ENCODE peak calls at places on chromosomes 12 and 14, in four cellular contexts. One of them, this sample, is unnamed.

GRCh38 chr12:6376079-6376941 is 947 bp upstream of the SCNN1A start:
- DNase-seq in choroid plexus epithelial cell: peak; percentile 73
- DNase-seq in fibroblast of mammary gland: peak; percentile 79
- DNase-seq in upper lobe of right lung: peak; percentile 93
- DNase-seq in this sample: no peak

GRCh38 chr12:1777798-1778197 is 42.6 kb upstream of the LRTM2 start:
- DNase-seq in choroid plexus epithelial cell: peak; percentile 82
- DNase-seq in upper lobe of right lung: no peak
- DNase-seq in fibroblast of mammary gland: peak; percentile 86
- DNase-seq in this sample: no peak

GRCh38 chr12:7832059-7832696 is 40.5 kb downstream of the SLC2A14 start:
- DNase-seq in fibroblast of mammary gland: peak; percentile 72
- DNase-seq in upper lobe of right lung: no peak
- DNase-seq in choroid plexus epithelial cell: peak; percentile 83
- DNase-seq in this sample: no peak

GRCh38 chr14:52950898-52951729 is at the start of gene FERMT2:
- DNase-seq in choroid plexus epithelial cell: peak; percentile 88
- DNase-seq in fibroblast of mammary gland: peak; percentile 77
- DNase-seq in upper lobe of right lung: peak; percentile 94
- DNase-seq in this sample: peak; percentile 96

GRCh38 chr14:73633517-73634332 is 11.1 kb upstream of the DNAL1 start:
- DNase-seq in fibroblast of mammary gland: peak; percentile 76
- DNase-seq in choroid plexus epithelial cell: peak; percentile 85
- DNase-seq in upper lobe of right lung: peak; percentile 84
- DNase-seq in this sample: no peak

GRCh38 chr12:67475725-67476124 is 172.8 kb upstream of the DYRK2 start:
- DNase-seq in fibroblast of mammary gland: no peak
- DNase-seq in choroid plexus epithelial cell: no peak
- DNase-seq in upper lobe of right lung: no peak
- DNase-seq in this sample: no peak

GRCh38 chr14:68451676-68452387 is 341.0 kb downstream of the ZFP36L1 start:
- DNase-seq in upper lobe of right lung: no peak
- DNase-seq in choroid plexus epithelial cell: peak; percentile 53
- DNase-seq in fibroblast of mammary gland: peak; percentile 90
- DNase-seq in this sample: no peak

GRCh38 chr12:67676624-67677023 is 28.1 kb downstream of the DYRK2 start:
- DNase-seq in upper lobe of right lung: no peak
- DNase-seq in fibroblast of mammary gland: peak; percentile 45
- DNase-seq in choroid plexus epithelial cell: no peak
- DNase-seq in this sample: no peak

GRCh38 chr14:23640524-23641141 is 4.5 kb downstream of the DHRS2 start:
- DNase-seq in upper lobe of right lung: no peak
- DNase-seq in fibroblast of mammary gland: peak; percentile 88
- DNase-seq in choroid plexus epithelial cell: peak; percentile 93
- DNase-seq in this sample: no peak

GRCh38 chr12:103830730-103831320 is 10.2 kb downstream of the NT5DC3 start:
- DNase-seq in upper lobe of right lung: no peak
- DNase-seq in fibroblast of mammary gland: no peak
- DNase-seq in choroid plexus epithelial cell: no peak
- DNase-seq in this sample: no peak

GRCh38 chr12:14272954-14273910 is 92.2 kb upstream of the ATF7IP start:
- DNase-seq in upper lobe of right lung: no peak
- DNase-seq in fibroblast of mammary gland: no peak
- DNase-seq in choroid plexus epithelial cell: peak; percentile 63
- DNase-seq in this sample: no peak

GRCh38 chr14:61034416-61035100 is 53.5 kb downstream of the SLC38A6 start:
- DNase-seq in choroid plexus epithelial cell: peak; percentile 4
- DNase-seq in fibroblast of mammary gland: no peak
- DNase-seq in upper lobe of right lung: no peak
- DNase-seq in this sample: no peak

GRCh38 chr12:46499226-46499625 is 126.7 kb upstream of the SLC38A2 start:
- DNase-seq in choroid plexus epithelial cell: no peak
- DNase-seq in upper lobe of right lung: no peak
- DNase-seq in fibroblast of mammary gland: no peak
- DNase-seq in this sample: no peak

GRCh38 chr12:110071504-110071903 is 23.2 kb upstream of the C12orf76 start:
- DNase-seq in fibroblast of mammary gland: no peak
- DNase-seq in choroid plexus epithelial cell: no peak
- DNase-seq in upper lobe of right lung: no peak
- DNase-seq in this sample: no peak

GRCh38 chr12:40063424-40063823 is 42.5 kb downstream of the SLC2A13 start:
- DNase-seq in choroid plexus epithelial cell: no peak
- DNase-seq in fibroblast of mammary gland: peak; percentile 14
- DNase-seq in upper lobe of right lung: no peak
- DNase-seq in this sample: no peak

GRCh38 chr14:39307815-39308214 is 74.1 kb downstream of the MIA2 start:
- DNase-seq in upper lobe of right lung: no peak
- DNase-seq in fibroblast of mammary gland: no peak
- DNase-seq in choroid plexus epithelial cell: no peak
- DNase-seq in this sample: no peak

GRCh38 chr12:67909681-67910080 is 79.6 kb upstream of the IFNG-AS1 start:
- DNase-seq in fibroblast of mammary gland: no peak
- DNase-seq in choroid plexus epithelial cell: no peak
- DNase-seq in upper lobe of right lung: no peak
- DNase-seq in this sample: no peak

GRCh38 chr12:53985358-53985899 is 483 bp downstream of the HOXC10 start:
- DNase-seq in fibroblast of mammary gland: no peak
- DNase-seq in upper lobe of right lung: peak; percentile 51
- DNase-seq in choroid plexus epithelial cell: no peak
- DNase-seq in this sample: no peak

GRCh38 chr12:86565038-86565437 is 308.8 kb upstream of the MGAT4C start:
- DNase-seq in upper lobe of right lung: no peak
- DNase-seq in fibroblast of mammary gland: no peak
- DNase-seq in choroid plexus epithelial cell: no peak
- DNase-seq in this sample: no peak

GRCh38 chr12:105852958-105853357 is 285.8 kb downstream of the NUAK1 start:
- DNase-seq in fibroblast of mammary gland: no peak
- DNase-seq in upper lobe of right lung: no peak
- DNase-seq in choroid plexus epithelial cell: no peak
- DNase-seq in this sample: no peak

GRCh38 chr12:52259850-52260249 is 14.6 kb upstream of the KRT86 start:
- DNase-seq in upper lobe of right lung: peak; percentile 25
- DNase-seq in choroid plexus epithelial cell: no peak
- DNase-seq in fibroblast of mammary gland: no peak
- DNase-seq in this sample: no peak

GRCh38 chr12:57619434-57620244 is 8.4 kb downstream of the ARHGEF25 start:
- DNase-seq in fibroblast of mammary gland: no peak
- DNase-seq in choroid plexus epithelial cell: no peak
- DNase-seq in upper lobe of right lung: peak; percentile 77
- DNase-seq in this sample: no peak

GRCh38 chr12:52307836-52308806 is 13.1 kb downstream of the KRT83 start:
- DNase-seq in upper lobe of right lung: peak; percentile 86
- DNase-seq in choroid plexus epithelial cell: peak; percentile 20
- DNase-seq in fibroblast of mammary gland: no peak
- DNase-seq in this sample: no peak

GRCh38 chr14:50545618-50546017 is 13.2 kb upstream of the MAP4K5 start:
- DNase-seq in upper lobe of right lung: no peak
- DNase-seq in choroid plexus epithelial cell: peak; percentile 11
- DNase-seq in fibroblast of mammary gland: no peak
- DNase-seq in this sample: no peak

GRCh38 chr12:32589165-32589891 is 89.8 kb upstream of the DNM1L start:
- DNase-seq in upper lobe of right lung: no peak
- DNase-seq in choroid plexus epithelial cell: no peak
- DNase-seq in fibroblast of mammary gland: no peak
- DNase-seq in this sample: no peak

GRCh38 chr14:66015046-66015780 is 471.0 kb upstream of the CCDC196 start:
- DNase-seq in choroid plexus epithelial cell: no peak
- DNase-seq in fibroblast of mammary gland: no peak
- DNase-seq in upper lobe of right lung: no peak
- DNase-seq in this sample: no peak

GRCh38 chr14:95484296-95484695 is 32.2 kb downstream of the SYNE3 start:
- DNase-seq in fibroblast of mammary gland: no peak
- DNase-seq in choroid plexus epithelial cell: no peak
- DNase-seq in upper lobe of right lung: no peak
- DNase-seq in this sample: no peak
- TF ChIP-seq CTCF in fibroblast of mammary gland: no peak
- TF ChIP-seq CTCF in choroid plexus epithelial cell: no peak
- TF ChIP-seq CTCF in upper lobe of right lung: no peak
- TF ChIP-seq CTCF in this sample: no peak

GRCh38 chr12:25208554-25208953 is 13.5 kb downstream of the ETFRF1 start:
- DNase-seq in fibroblast of mammary gland: no peak
- DNase-seq in choroid plexus epithelial cell: no peak
- DNase-seq in upper lobe of right lung: no peak
- DNase-seq in this sample: no peak

GRCh38 chr12:25207883-25208282 is 12.8 kb downstream of the ETFRF1 start:
- DNase-seq in fibroblast of mammary gland: no peak
- DNase-seq in choroid plexus epithelial cell: no peak
- DNase-seq in upper lobe of right lung: no peak
- DNase-seq in this sample: no peak

GRCh38 chr12:25213338-25213737 is 18.3 kb downstream of the ETFRF1 start:
- DNase-seq in fibroblast of mammary gland: no peak
- DNase-seq in choroid plexus epithelial cell: no peak
- DNase-seq in upper lobe of right lung: no peak
- DNase-seq in this sample: no peak
- TF ChIP-seq CTCF in fibroblast of mammary gland: no peak
- TF ChIP-seq CTCF in choroid plexus epithelial cell: no peak
- TF ChIP-seq CTCF in upper lobe of right lung: no peak
- TF ChIP-seq CTCF in this sample: no peak

DNA sequence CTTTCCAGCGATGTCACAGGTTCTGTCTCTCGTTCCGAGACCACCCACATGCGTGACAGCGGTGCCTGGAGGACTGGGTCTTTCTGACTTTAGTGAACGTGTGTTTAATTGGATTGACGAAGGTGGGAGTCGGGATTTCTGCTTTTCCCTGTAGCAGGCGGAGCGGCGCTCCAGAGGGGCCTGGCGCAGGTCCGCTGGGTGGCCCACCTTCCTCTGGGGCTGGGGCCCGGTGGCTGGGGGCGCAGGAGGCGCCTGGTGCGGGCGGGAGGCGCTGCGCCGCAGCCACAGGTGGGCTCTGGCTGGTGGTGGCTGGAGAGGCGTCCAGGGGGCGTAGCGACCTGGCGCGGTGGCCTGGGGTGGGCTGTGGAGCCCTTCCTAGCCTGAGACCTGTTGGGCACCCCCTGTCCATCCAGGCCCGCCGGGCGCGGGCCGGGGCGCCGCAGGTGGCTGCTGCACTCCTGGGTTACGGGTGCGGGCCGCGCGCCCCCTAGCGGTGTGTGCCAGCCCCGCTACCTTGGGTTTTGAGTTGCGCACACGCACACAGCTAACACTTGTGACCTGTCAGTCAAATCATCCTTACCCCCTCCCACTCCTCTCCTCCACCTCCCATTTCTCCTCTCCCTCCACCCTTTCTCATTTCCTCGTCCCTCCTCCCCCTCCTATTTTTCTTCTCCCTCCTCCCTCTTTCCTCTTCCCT is 2.0 kb downstream of the MEG3 start:
- DNase-seq in upper lobe of right lung: no peak
- DNase-seq in fibroblast of mammary gland: peak; percentile 74
- DNase-seq in choroid plexus epithelial cell: peak; percentile 94
- DNase-seq in this sample: no peak
- TF ChIP-seq CTCF in upper lobe of right lung: peak; percentile 36
- TF ChIP-seq CTCF in fibroblast of mammary gland: peak; percentile 46
- TF ChIP-seq CTCF in choroid plexus epithelial cell: peak; percentile 68
- TF ChIP-seq CTCF in this sample: peak; percentile 18

DNA sequence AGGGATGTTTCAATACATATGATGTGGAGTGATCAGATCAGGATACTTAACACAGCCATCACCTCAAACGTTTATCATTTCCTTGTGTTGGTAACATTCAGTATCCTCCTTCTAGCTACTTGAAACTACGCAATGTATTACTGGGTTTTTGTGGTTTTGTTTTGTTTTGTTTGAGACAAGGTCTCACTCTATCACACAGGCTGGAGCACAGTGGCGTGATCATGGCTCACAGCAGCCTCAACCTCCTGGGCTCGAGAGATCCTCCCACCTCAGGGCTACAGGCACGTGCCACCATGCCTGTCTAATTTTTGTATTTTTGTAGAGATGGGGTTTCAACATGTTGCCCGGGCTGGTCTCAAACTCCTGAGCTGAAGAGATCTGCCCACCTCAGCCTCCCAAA is 70.2 kb upstream of the BCL11B start:
- DNase-seq in fibroblast of mammary gland: no peak
- DNase-seq in choroid plexus epithelial cell: no peak
- DNase-seq in upper lobe of right lung: no peak
- DNase-seq in this sample: no peak
- TF ChIP-seq CTCF in fibroblast of mammary gland: no peak
- TF ChIP-seq CTCF in choroid plexus epithelial cell: no peak
- TF ChIP-seq CTCF in upper lobe of right lung: no peak
- TF ChIP-seq CTCF in this sample: no peak

DNA sequence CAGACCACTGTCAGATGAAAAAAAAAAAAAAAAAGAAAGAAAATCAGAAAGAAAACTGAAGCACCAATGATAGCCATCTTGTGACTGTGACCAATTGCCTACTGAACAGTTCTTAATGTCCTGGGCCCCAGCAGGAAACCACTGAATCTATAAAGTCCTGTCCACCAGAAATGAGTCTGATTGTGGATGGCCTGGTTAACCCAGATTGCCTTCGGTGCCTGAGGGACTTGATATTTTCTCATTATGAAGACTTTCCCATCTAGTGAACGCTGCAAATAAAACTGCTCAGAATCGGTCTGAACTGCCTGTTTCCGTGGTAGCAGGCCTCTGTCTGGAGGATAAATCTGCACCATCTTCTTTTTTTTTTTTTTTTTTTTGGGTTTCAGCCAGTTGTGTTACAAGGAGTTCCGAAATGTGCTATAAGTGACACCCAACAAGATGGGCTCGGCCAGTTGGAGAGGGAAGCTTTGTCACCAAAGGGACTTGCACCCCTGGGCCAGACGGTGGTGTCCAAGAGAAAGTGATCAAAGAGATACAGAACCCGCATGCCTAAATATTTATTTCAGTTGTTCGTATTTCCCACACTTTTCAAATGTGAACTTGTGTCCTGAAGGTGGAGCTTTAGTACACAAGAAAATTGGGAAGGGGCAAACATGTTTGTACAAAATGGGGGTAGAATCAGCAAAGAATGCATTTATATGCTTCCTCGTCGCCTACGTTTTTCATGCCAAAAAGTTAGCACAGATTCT is 3.0 kb upstream of the PLXNC1 start:
- DNase-seq in fibroblast of mammary gland: peak; percentile 68
- DNase-seq in upper lobe of right lung: no peak
- DNase-seq in choroid plexus epithelial cell: peak; percentile 80
- DNase-seq in this sample: no peak
- TF ChIP-seq CTCF in fibroblast of mammary gland: peak; percentile 42
- TF ChIP-seq CTCF in upper lobe of right lung: peak; percentile 37
- TF ChIP-seq CTCF in choroid plexus epithelial cell: peak; percentile 62
- TF ChIP-seq CTCF in this sample: peak; percentile 82

GRCh38 chr14:77708749-77709148 is 846 bp downstream of the SLIRP start:
- DNase-seq in choroid plexus epithelial cell: no peak
- DNase-seq in fibroblast of mammary gland: no peak
- DNase-seq in upper lobe of right lung: no peak
- DNase-seq in this sample: no peak

GRCh38 chr14:77707355-77707723 is 484 bp downstream of the ALKBH1 start:
- DNase-seq in upper lobe of right lung: no peak
- DNase-seq in fibroblast of mammary gland: peak; percentile 60
- DNase-seq in choroid plexus epithelial cell: peak; percentile 70
- DNase-seq in this sample: no peak

GRCh38 chr14:77710364-77710763 is 2.5 kb downstream of the SLIRP start:
- DNase-seq in choroid plexus epithelial cell: no peak
- DNase-seq in upper lobe of right lung: no peak
- DNase-seq in fibroblast of mammary gland: no peak
- DNase-seq in this sample: no peak

GRCh38 chr14:77709412-77709811 is 1.5 kb downstream of the SLIRP start:
- DNase-seq in fibroblast of mammary gland: no peak
- DNase-seq in upper lobe of right lung: no peak
- DNase-seq in choroid plexus epithelial cell: no peak
- DNase-seq in this sample: no peak

GRCh38 chr14:77707724-77708408 is at the start of the genes ALKBH1 and SLIRP:
- DNase-seq in upper lobe of right lung: peak; percentile 91
- DNase-seq in choroid plexus epithelial cell: peak; percentile 80
- DNase-seq in fibroblast of mammary gland: peak; percentile 75
- DNase-seq in this sample: peak; percentile 93
- TF ChIP-seq CTCF in upper lobe of right lung: no peak
- TF ChIP-seq CTCF in choroid plexus epithelial cell: no peak
- TF ChIP-seq CTCF in fibroblast of mammary gland: no peak
- TF ChIP-seq CTCF in this sample: peak; percentile 9

GRCh38 chr12:27840229-27840999 is 60.4 kb upstream of the MANSC4 start:
- DNase-seq in choroid plexus epithelial cell: peak; percentile 42
- DNase-seq in upper lobe of right lung: no peak
- DNase-seq in fibroblast of mammary gland: no peak
- DNase-seq in this sample: no peak
- TF ChIP-seq CTCF in choroid plexus epithelial cell: peak; percentile 65
- TF ChIP-seq CTCF in upper lobe of right lung: peak; percentile 19
- TF ChIP-seq CTCF in fibroblast of mammary gland: peak; percentile 54
- TF ChIP-seq CTCF in this sample: peak; percentile 77